ENCODE peak calls at places on chromosomes 16 and 17, in four cellular contexts. Y is GM06990, P is tibial artery, D is keratinocyte. B is an unnamed sample.

GRCh38 chr16:80997139-80997798 is 9.4 kb downstream of the CMC2 start:
- DNase-seq in Y (no peak), D (no peak), P (no peak), B (no peak)

GRCh38 chr17:63694229-63694973 is 5.5 kb downstream of the LIMD2 start:
- DNase-seq in P (no peak), Y (peak), D (no peak), B (no peak)

GRCh38 chr17:3639981-3640596 is 3.5 kb downstream of the CTNS start:
- DNase-seq in P (no peak), D (no peak), Y (no peak), B (no peak)

GRCh38 chr17:65058151-65058550 is 1.6 kb upstream of the GNA13 start:
- DNase-seq in P (no peak), D (no peak), Y (no peak), B (no peak)

GRCh38 chr17:75807861-75808260 is 23.3 kb downstream of the UNK start:
- DNase-seq in D (no peak), P (no peak), Y (no peak), B (peak)

GRCh38 chr16:1708768-1709180 is 2.8 kb downstream of the MAPK8IP3 start:
- DNase-seq in D (no peak), P (no peak), Y (no peak), B (no peak)

GRCh38 chr16:71407731-71408130 is 34.1 kb downstream of the TLE7 start:
- DNase-seq in P (no peak), D (no peak), Y (no peak), B (no peak)

GRCh38 chr17:17024778-17025300 is 17.4 kb upstream of the MPRIP start:
- DNase-seq in Y (no peak), D (no peak), P (no peak), B (no peak)

GRCh38 chr16:67296422-67296821 is 17.1 kb downstream of the PLEKHG4 start:
- DNase-seq in Y (no peak), P (no peak), D (no peak), B (no peak)

GRCh38 chr16:49337814-49338350 is 35.7 kb upstream of the C16orf78 start:
- DNase-seq in Y (no peak), P (no peak), D (no peak), B (no peak)

GRCh38 chr16:22323998-22324786 is 27.0 kb downstream of the POLR3E start:
- DNase-seq in Y (no peak), D (no peak), P (no peak), B (no peak)

GRCh38 chr16:2386990-2387389 is 42.3 kb upstream of the CCNF start:
- DNase-seq in D (no peak), P (no peak), Y (no peak), B (peak)

GRCh38 chr17:385195-385835 is 32.7 kb upstream of the RPH3AL start:
- DNase-seq in Y (no peak), D (no peak), P (peak), B (peak)

GRCh38 chr16:81035398-81035974 is at the start of gene ATMIN:
- DNase-seq in D (peak), Y (peak), P (peak), B (peak)

GRCh38 chr16:12901597-12902436 is at the start of gene SHISA9:
- DNase-seq in Y (no peak), D (no peak), P (no peak), B (no peak)

GRCh38 chr17:48195910-48196309 is 88.3 kb downstream of the SNX11 start:
- DNase-seq in Y (no peak), D (no peak), P (no peak), B (no peak)

GRCh38 chr16:1309888-1310831 is 724 bp downstream of the UBE2I start:
- DNase-seq in D (no peak), P (peak), Y (peak), B (no peak)

GRCh38 chr17:31754239-31754945 is 104.7 kb downstream of the COPRS start:
- DNase-seq in P (no peak), D (peak), Y (no peak), B (peak)

GRCh38 chr17:70644093-70644492 is 474.8 kb downstream of the KCNJ2 start:
- DNase-seq in P (no peak), Y (no peak), D (no peak), B (no peak)

GRCh38 chr17:40038882-40039513 is 15.2 kb downstream of the MED24 start:
- DNase-seq in Y (no peak), P (peak), D (no peak), B (no peak)

GRCh38 chr16:29992371-29992967 is 2.9 kb downstream of the HIRIP3 start:
- DNase-seq in Y (no peak), P (no peak), D (no peak), B (no peak)

GRCh38 chr17:65634533-65634932 is 73.1 kb upstream of the AXIN2 start:
- DNase-seq in Y (no peak), P (no peak), D (no peak), B (no peak)

GRCh38 chr17:32878211-32878610 is 1.3 kb upstream of the MYO1D start:
- DNase-seq in P (peak), D (no peak), Y (no peak), B (no peak)

GRCh38 chr16:11632455-11632921 is 35.8 kb upstream of the SNN start:
- DNase-seq in D (no peak), P (peak), Y (no peak), B (peak)

GRCh38 chr17:40536731-40537171 is 28.5 kb downstream of the CCR7 start:
- DNase-seq in P (peak), Y (no peak), D (no peak), B (no peak)

GRCh38 chr16:81198635-81199034 is 39.9 kb upstream of the BCO1 start:
- DNase-seq in P (no peak), Y (no peak), D (no peak), B (peak)

GRCh38 chr16:50207652-50208051 is 54.5 kb downstream of the TENT4B start:
- DNase-seq in Y (no peak), P (no peak), D (no peak), B (no peak)

GRCh38 chr16:4370570-4371480 is 823 bp upstream of the VASN start:
- DNase-seq in D (no peak), P (peak), Y (no peak), B (no peak)

GRCh38 chr16:27698266-27698665 is 148.3 kb downstream of the KATNIP start:
- DNase-seq in P (peak), D (no peak), Y (no peak), B (peak)
- TF ChIP-seq CTCF in P (no peak), D (no peak), Y (peak), B (peak)

GRCh38 chr17:57108656-57109392 is 23.8 kb downstream of the AKAP1 start:
- DNase-seq in Y (no peak), D (no peak), P (peak), B (no peak)

GRCh38 chr17:57104461-57105175 is 19.6 kb downstream of the AKAP1 start:
- DNase-seq in Y (no peak), D (no peak), P (no peak), B (no peak)

GRCh38 chr17:57106836-57107497 is 21.9 kb downstream of the AKAP1 start:
- DNase-seq in P (no peak), D (no peak), Y (no peak), B (no peak)

GRCh38 chr17:57107498-57108101 is 22.6 kb downstream of the AKAP1 start:
- DNase-seq in D (peak), P (no peak), Y (no peak), B (peak)

DNA sequence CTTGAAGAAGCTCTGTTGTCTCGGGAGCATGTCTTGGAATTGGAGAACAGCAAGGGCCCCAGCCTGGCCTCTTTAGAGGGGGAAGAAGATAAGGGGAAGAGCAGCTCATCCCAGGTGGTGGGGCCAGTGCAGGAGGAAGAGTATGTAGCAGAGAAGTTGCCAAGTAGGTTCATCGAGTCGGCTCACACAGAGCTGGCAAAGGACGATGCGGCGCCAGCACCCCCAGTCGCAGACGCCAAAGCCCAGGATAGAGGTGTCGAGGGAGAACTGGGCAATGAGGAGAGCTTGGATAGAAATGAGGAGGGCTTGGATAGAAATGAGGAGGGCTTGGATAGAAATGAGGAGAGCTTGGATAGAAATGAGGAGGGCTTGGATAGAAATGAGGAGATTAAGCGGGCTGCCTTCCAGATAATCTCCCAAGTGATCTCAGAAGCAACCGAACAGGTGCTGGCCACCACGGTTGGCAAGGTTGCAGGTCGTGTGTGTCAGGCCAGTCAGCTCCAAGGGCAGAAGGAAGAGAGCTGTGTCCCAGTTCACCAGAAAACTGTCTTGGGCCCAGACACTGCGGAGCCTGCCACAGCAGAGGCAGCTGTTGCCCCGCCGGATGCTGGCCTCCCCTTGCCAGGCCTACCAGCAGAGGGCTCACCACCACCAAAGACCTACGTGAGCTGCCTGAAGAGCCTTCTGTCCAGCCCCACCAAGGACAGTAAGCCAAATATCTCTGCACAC is 21.2 kb downstream of the AKAP1 start:
- DNase-seq in D (no peak), Y (no peak), P (no peak), B (peak)
- TF ChIP-seq CTCF in D (no peak), Y (peak), P (no peak), B (peak)

GRCh38 chr17:83051423-83052240 is 27.8 kb upstream of the METRNL start:
- DNase-seq in Y (peak), P (peak), D (peak), B (peak)
- TF ChIP-seq CTCF in Y (no peak), P (peak), D (no peak), B (no peak)

GRCh38 chr17:36755586-36755985 is 154.2 kb downstream of the MRM1 start:
- DNase-seq in Y (no peak), D (peak), P (no peak), B (peak)
- TF ChIP-seq CTCF in Y (peak), D (peak), P (no peak), B (peak)

GRCh38 chr16:17251496-17251895 is 219.3 kb downstream of the XYLT1 start:
- DNase-seq in P (no peak), Y (no peak), D (no peak), B (no peak)
- TF ChIP-seq CTCF in P (no peak), Y (peak), D (no peak), B (no peak)

GRCh38 chr17:80860101-80860671 is 131.5 kb upstream of the CHMP6 start:
- DNase-seq in D (no peak), Y (no peak), P (no peak), B (no peak)

GRCh38 chr17:80857721-80858171 is 133.9 kb upstream of the CHMP6 start:
- DNase-seq in P (no peak), D (no peak), Y (no peak), B (no peak)

GRCh38 chr17:80860703-80861359 is 130.8 kb upstream of the CHMP6 start:
- DNase-seq in D (no peak), Y (no peak), P (no peak), B (no peak)

GRCh38 chr17:80858301-80859003 is 133.2 kb upstream of the CHMP6 start:
- DNase-seq in P (no peak), D (no peak), Y (no peak), B (no peak)

GRCh38 chr17:80859004-80859941 is 132.4 kb upstream of the CHMP6 start:
- DNase-seq in D (peak), P (peak), Y (no peak), B (no peak)
- TF ChIP-seq CTCF in D (no peak), P (no peak), Y (no peak), B (peak)

B was measured in Caco-2.